ENCODE peak calls at places on chromosome 21, in ten cellular contexts. Q is IMR-90, F is GM23248, K is BJ, X is tibial artery, N is bronchial epithelial cell, D is transverse colon, V is kidney epithelial cell, W is left lung, J is pancreas. U is an unnamed sample. For H3K36me3, the result is how much of the 10 kb centered on the place peaks cover.

GRCh38 chr21:35410123-35410522 is 361.0 kb upstream of the RUNX1 start:
- DNase-seq in Q (no peak), F (peak), K (no peak), X (no peak), N (no peak), D (no peak), V (no peak), W (no peak), J (no peak), U (no peak)

GRCh38 chr21:34008618-34009017 is 64.8 kb upstream of the MRPS6 start:
- DNase-seq in Q (no peak), F (no peak), K (no peak), X (no peak), N (no peak), D (no peak), V (no peak), W (no peak), J (no peak), U (no peak)

GRCh38 chr21:20253261-20253660 is 744.9 kb upstream of the NCAM2 start:
- DNase-seq in Q (no peak), F (no peak), K (no peak), X (no peak), N (no peak), D (no peak), V (no peak), W (no peak), J (no peak), U (no peak)

GRCh38 chr21:36297938-36298572 is 21.9 kb upstream of the MORC3 start:
- DNase-seq in Q (peak), F (peak), K (no peak), X (peak), N (peak), D (peak), V (no peak), W (peak), J (no peak), U (no peak)

GRCh38 chr21:17371470-17371869 is 141.4 kb upstream of the CXADR start:
- DNase-seq in Q (peak), F (peak), K (peak), X (no peak), N (peak), D (no peak), V (peak), W (no peak), J (no peak), U (no peak)

GRCh38 chr21:33265664-33266049 is 510 bp upstream of the IL10RB start:
- DNase-seq in Q (peak), F (peak), K (no peak), X (peak), N (peak), D (peak), V (no peak), W (peak), J (no peak), U (peak)

GRCh38 chr21:31538821-31539220 is 120.7 kb upstream of the SOD1 start:
- DNase-seq in Q (no peak), F (no peak), K (no peak), X (no peak), N (no peak), D (no peak), V (no peak), W (no peak), J (no peak), U (no peak)

GRCh38 chr21:23986214-23986613 is 1621.1 kb downstream of the MRPL39 start:
- DNase-seq in Q (no peak), F (no peak), K (no peak), X (no peak), N (no peak), D (no peak), V (no peak), W (no peak), J (no peak), U (no peak)

GRCh38 chr21:36470294-36470693 is 9.6 kb downstream of the CLDN14 start:
- DNase-seq in Q (no peak), F (no peak), K (no peak), X (no peak), N (no peak), D (no peak), V (no peak), W (no peak), J (no peak), U (no peak)

GRCh38 chr21:15128267-15128666 is 63.5 kb upstream of the NRIP1 start:
- DNase-seq in Q (no peak), F (no peak), K (no peak), X (no peak), N (no peak), D (no peak), V (no peak), W (no peak), J (no peak), U (no peak)

GRCh38 chr21:36641346-36641745 is 57.6 kb upstream of the SIM2 start:
- DNase-seq in Q (no peak), F (no peak), K (no peak), X (no peak), N (no peak), D (no peak), V (no peak), W (no peak), J (no peak), U (no peak)

GRCh38 chr21:33268736-33269441 is 2.7 kb downstream of the IL10RB start:
- DNase-seq in Q (no peak), F (no peak), K (no peak), X (no peak), N (peak), D (peak), V (no peak), W (peak), J (peak), U (no peak)

GRCh38 chr21:29186246-29186645 is 55.8 kb downstream of the MAP3K7CL start:
- DNase-seq in Q (no peak), F (no peak), K (no peak), X (no peak), N (peak), D (no peak), V (no peak), W (no peak), J (no peak), U (no peak)

GRCh38 chr21:29949991-29950390 is 10.2 kb upstream of the GRIK1 start:
- DNase-seq in Q (no peak), F (no peak), K (no peak), X (no peak), N (no peak), D (no peak), V (no peak), W (no peak), J (no peak), U (no peak)

GRCh38 chr21:39866093-39866492 is 1.1 kb upstream of the PCP4 start:
- DNase-seq in Q (no peak), F (no peak), K (no peak), X (no peak), N (no peak), D (no peak), V (no peak), W (no peak), J (no peak), U (no peak)

GRCh38 chr21:31012133-31013089 is 25.9 kb downstream of the KRTAP19-8 start:
- DNase-seq in Q (no peak), F (no peak), K (no peak), X (no peak), N (no peak), D (no peak), V (no peak), W (no peak), J (no peak), U (no peak)

GRCh38 chr21:30612132-30612531 is 1.6 kb downstream of the KRTAP6-1 start:
- DNase-seq in Q (no peak), F (no peak), K (no peak), X (no peak), N (no peak), D (no peak), V (no peak), W (no peak), J (no peak), U (no peak)

GRCh38 chr21:34333150-34333739 is 30.6 kb upstream of the KCNE2 start:
- DNase-seq in Q (peak), F (no peak), K (peak), X (no peak), N (no peak), D (no peak), V (no peak), W (no peak), J (no peak), U (no peak)

GRCh38 chr21:32410291-32410690 is 2.2 kb upstream of the EVA1C start:
- DNase-seq in Q (no peak), F (no peak), K (no peak), X (no peak), N (no peak), D (no peak), V (no peak), W (no peak), J (no peak), U (no peak)

GRCh38 chr21:29350246-29350779 is 51.6 kb downstream of the BACH1 start:
- DNase-seq in Q (peak), F (no peak), K (no peak), X (no peak), N (no peak), D (no peak), V (no peak), W (no peak), J (no peak), U (no peak)

GRCh38 chr21:28253378-28253777 is 739.3 kb downstream of the LTN1 start:
- DNase-seq in Q (peak), F (peak), K (no peak), X (no peak), N (peak), D (no peak), V (no peak), W (no peak), J (no peak), U (no peak)

GRCh38 chr21:36584980-36585940 is 105.3 kb upstream of the CLDN14 start:
- DNase-seq in Q (no peak), F (no peak), K (no peak), X (no peak), N (peak), D (no peak), V (no peak), W (no peak), J (no peak), U (no peak)

GRCh38 chr21:32520885-32521735 is 64.2 kb downstream of the TCP10L start:
- DNase-seq in Q (peak), F (peak), K (peak), X (peak), N (peak), D (peak), V (no peak), W (no peak), J (peak), U (peak)

GRCh38 chr21:39969691-39970364 is 102.6 kb downstream of the PCP4 start:
- DNase-seq in Q (no peak), F (no peak), K (no peak), X (no peak), N (no peak), D (no peak), V (no peak), W (no peak), J (no peak), U (no peak)

GRCh38 chr21:16046625-16047340 is 317.0 kb downstream of the USP25 start:
- DNase-seq in Q (peak), F (peak), K (peak), X (no peak), N (peak), D (no peak), V (no peak), W (no peak), J (no peak), U (no peak)

GRCh38 chr21:35488941-35489340 is 439.8 kb upstream of the RUNX1 start:
- DNase-seq in Q (no peak), F (no peak), K (no peak), X (no peak), N (peak), D (no peak), V (no peak), W (no peak), J (no peak), U (no peak)

GRCh38 chr21:36542312-36543101 is 62.6 kb upstream of the CLDN14 start:
- DNase-seq in Q (no peak), F (no peak), K (no peak), X (no peak), N (peak), D (peak), V (no peak), W (no peak), J (no peak), U (no peak)

GRCh38 chr21:31577280-31577679 is 82.2 kb upstream of the SOD1 start:
- DNase-seq in Q (no peak), F (peak), K (no peak), X (no peak), N (no peak), D (no peak), V (no peak), W (no peak), J (no peak), U (no peak)

GRCh38 chr21:36491191-36491916 is 11.4 kb upstream of the CLDN14 start:
- DNase-seq in Q (no peak), F (peak), K (peak), X (no peak), N (no peak), D (peak), V (no peak), W (no peak), J (no peak), U (no peak)

GRCh38 chr21:33308586-33309490 is 15.9 kb upstream of the IFNAR1 start:
- DNase-seq in Q (peak), F (no peak), K (no peak), X (no peak), N (no peak), D (peak), V (no peak), W (no peak), J (no peak), U (no peak)

GRCh38 chr21:27570306-27570868 is 603.5 kb upstream of the ADAMTS5 start:
- DNase-seq in Q (peak), F (peak), K (peak), X (peak), N (peak), D (peak), V (peak), W (no peak), J (no peak), U (peak)

GRCh38 chr21:29647353-29647781 is 292.4 kb downstream of the GRIK1 start:
- DNase-seq in Q (peak), F (no peak), K (no peak), X (no peak), N (no peak), D (no peak), V (no peak), W (no peak), J (no peak), U (no peak)

GRCh38 chr21:38410451-38410850 is 87.8 kb downstream of the ERG start:
- DNase-seq in Q (no peak), F (no peak), K (no peak), X (no peak), N (no peak), D (no peak), V (no peak), W (no peak), J (no peak), U (no peak)

GRCh38 chr21:38404134-38404533 is 94.1 kb downstream of the ERG start:
- DNase-seq in Q (no peak), F (no peak), K (no peak), X (no peak), N (no peak), D (no peak), V (peak), W (no peak), J (no peak), U (no peak)

GRCh38 chr21:38413958-38414506 is 84.2 kb downstream of the ERG start:
- DNase-seq in Q (no peak), F (peak), K (no peak), X (no peak), N (no peak), D (no peak), V (no peak), W (no peak), J (no peak), U (no peak)

DNA sequence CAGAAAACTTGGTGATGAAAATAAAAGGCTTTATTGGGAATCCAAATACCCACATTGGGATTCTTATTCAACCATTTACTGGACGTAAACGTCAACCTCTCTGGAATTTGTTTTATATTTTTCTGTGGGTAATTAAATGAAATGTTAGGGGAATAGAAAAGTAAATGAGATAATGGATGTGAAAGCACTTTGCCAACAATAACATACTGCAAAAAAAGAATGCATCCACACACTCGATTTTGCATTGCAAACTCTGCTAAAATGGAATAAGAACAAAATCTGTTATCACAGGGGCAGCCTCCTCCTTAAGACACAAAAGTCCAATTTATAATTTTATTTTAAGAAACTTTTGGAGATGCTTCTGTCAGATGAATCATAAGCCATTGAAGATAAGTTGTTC is 88.4 kb downstream of the ERG start:
- DNase-seq in Q (no peak), F (no peak), K (no peak), X (no peak), N (no peak), D (no peak), V (no peak), W (no peak), J (no peak), U (no peak)
- H3K36me3 ChIP-seq in Q (under half), F (under half), K (under half), X (under half), N (under half), D (under half), V (under half), W (under half), J (under half), U (under half)

DNA sequence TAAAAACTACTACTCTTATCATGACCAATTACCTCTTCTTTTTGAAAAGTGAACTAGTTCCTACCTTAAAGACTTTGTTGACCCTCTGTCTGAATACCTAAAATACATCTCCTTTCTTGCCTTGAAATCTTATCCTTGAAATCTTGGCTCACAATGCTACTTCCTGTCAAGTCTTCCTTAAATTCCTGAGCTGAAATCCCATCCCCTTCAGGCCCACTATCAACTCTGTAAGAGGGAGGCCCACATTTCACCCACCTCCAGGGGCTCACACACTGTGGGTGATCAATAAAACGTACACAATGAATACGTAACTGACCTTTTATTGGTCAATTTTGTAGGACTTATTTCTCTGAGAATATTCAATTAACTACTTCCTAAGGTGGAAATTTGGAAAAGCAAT is 88.0 kb downstream of the APP start:
- DNase-seq in Q (no peak), F (no peak), K (no peak), X (no peak), N (no peak), D (no peak), V (no peak), W (no peak), J (no peak), U (no peak)
- H3K36me3 ChIP-seq in Q (under half), F (under half), K (under half), X (under half), N (under half), D (under half), V (under half), W (under half), J (under half), U (under half)

GRCh38 chr21:45805321-45805720 is 161.8 kb downstream of the PCBP3 start:
- DNase-seq in Q (no peak), F (no peak), K (no peak), X (no peak), N (no peak), D (no peak), V (no peak), W (no peak), J (no peak), U (no peak)

GRCh38 chr21:45804809-45805313 is 161.3 kb downstream of the PCBP3 start:
- DNase-seq in Q (no peak), F (no peak), K (no peak), X (no peak), N (no peak), D (no peak), V (no peak), W (no peak), J (no peak), U (no peak)

GRCh38 chr21:45803613-45804340 is 160.3 kb downstream of the PCBP3 start:
- DNase-seq in Q (no peak), F (no peak), K (no peak), X (no peak), N (no peak), D (no peak), V (no peak), W (no peak), J (no peak), U (no peak)

GRCh38 chr21:45802956-45803612 is 159.6 kb downstream of the PCBP3 start:
- DNase-seq in Q (no peak), F (no peak), K (no peak), X (no peak), N (no peak), D (no peak), V (no peak), W (no peak), J (no peak), U (no peak)

GRCh38 chr21:45806042-45806441 is 162.5 kb downstream of the PCBP3 start:
- DNase-seq in Q (no peak), F (no peak), K (no peak), X (no peak), N (no peak), D (no peak), V (no peak), W (no peak), J (no peak), U (no peak)
- H3K36me3 ChIP-seq in Q (under half), F (under half), K (under half), X (under half), N (under half), D (under half), V (under half), W (under half), J (under half), U (under half)

GRCh38 chr21:45524756-45525152 is 17.5 kb downstream of the SLC19A1 start:
- DNase-seq in Q (no peak), F (no peak), K (no peak), X (no peak), N (no peak), D (no peak), V (no peak), W (peak), J (peak), U (no peak)

GRCh38 chr21:45523411-45524101 is 18.7 kb downstream of the SLC19A1 start:
- DNase-seq in Q (no peak), F (no peak), K (no peak), X (no peak), N (no peak), D (peak), V (no peak), W (peak), J (peak), U (peak)

GRCh38 chr21:45525910-45526306 is 16.3 kb downstream of the SLC19A1 start:
- DNase-seq in Q (no peak), F (no peak), K (no peak), X (no peak), N (no peak), D (peak), V (no peak), W (peak), J (peak), U (peak)

GRCh38 chr21:45522986-45523385 is 19.3 kb downstream of the SLC19A1 start:
- DNase-seq in Q (no peak), F (no peak), K (no peak), X (no peak), N (no peak), D (peak), V (no peak), W (no peak), J (peak), U (peak)

GRCh38 chr21:45525153-45525909 is 16.9 kb downstream of the SLC19A1 start:
- DNase-seq in Q (no peak), F (no peak), K (no peak), X (no peak), N (no peak), D (peak), V (no peak), W (peak), J (peak), U (peak)
- H3K36me3 ChIP-seq in Q (under half), F (under half), K (under half), X (under half), N (under half), D (under half), V (under half), W (under half), J (under half), U (under half)

DNA sequence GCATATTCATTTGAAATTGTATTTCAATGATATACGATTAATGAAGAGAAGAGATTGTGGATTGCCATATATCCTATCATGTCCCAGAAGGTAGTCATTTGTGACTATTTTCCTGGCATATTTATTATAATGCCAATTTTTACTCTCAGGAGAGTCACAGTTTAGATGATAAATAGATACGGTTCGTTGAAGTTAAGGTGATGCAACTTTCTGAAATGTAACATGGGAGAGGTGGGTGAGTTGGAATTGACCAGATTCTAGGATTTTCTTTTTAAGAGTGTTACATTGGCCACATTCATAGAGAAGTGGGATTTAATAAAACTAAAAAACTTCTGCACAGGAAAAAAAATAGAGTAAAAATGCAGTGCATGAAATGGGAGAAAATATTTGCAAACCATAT is 1138.6 kb downstream of the NCAM2 start:
- DNase-seq in Q (no peak), F (no peak), K (no peak), X (no peak), N (no peak), D (no peak), V (no peak), W (no peak), J (no peak), U (no peak)
- H3K36me3 ChIP-seq in Q (under half), F (under half), K (under half), X (under half), N (under half), D (under half), V (under half), W (under half), J (under half), U (under half)

GRCh38 chr21:44897326-44898010 is 23.2 kb downstream of the ITGB2 start:
- DNase-seq in Q (no peak), F (no peak), K (no peak), X (peak), N (no peak), D (peak), V (no peak), W (peak), J (peak), U (peak)
- H3K36me3 ChIP-seq in Q (under half), F (under half), K (under half), X (under half), N (under half), D (under half), V (under half), W (under half), J (under half), U (under half)

GRCh38 chr21:42836767-42837301 is 42.5 kb downstream of the WDR4 start:
- DNase-seq in Q (no peak), F (no peak), K (no peak), X (no peak), N (no peak), D (no peak), V (no peak), W (no peak), J (no peak), U (peak)
- H3K36me3 ChIP-seq in Q (under half), F (under half), K (under half), X (under half), N (under half), D (under half), V (under half), W (under half), J (under half), U (under half)

GRCh38 chr21:41403966-41404365 is 22.1 kb upstream of the MX1 start:
- DNase-seq in Q (no peak), F (no peak), K (no peak), X (no peak), N (no peak), D (no peak), V (no peak), W (no peak), J (no peak), U (no peak)
- H3K36me3 ChIP-seq in Q (under half), F (under half), K (under half), X (under half), N (under half), D (under half), V (under half), W (under half), J (under half), U (under half)

U was measured in psoas muscle.